ENCODE peak calls at places on chromosomes 7 and 10, in five cellular contexts. Z is PC-9; J is upper lobe of right lung; M is CD8-positive, alpha-beta memory T cell; S is body of pancreas. E is an unnamed sample.
A peak's percentile ranks its signal among the peaks of the same experiment; 100 is the strongest.

GRCh38 chr7:68980011-68980410 is 618.3 kb upstream of the AUTS2 start:
- DNase-seq in Z (peak; percentile 40), J (no peak), M (no peak), S (no peak), E (no peak)

GRCh38 chr10:23472181-23472580 is 33.3 kb downstream of the OTUD1 start:
- DNase-seq in Z (no peak), J (no peak), M (no peak), S (no peak), E (no peak)

GRCh38 chr7:28766359-28766758 is 191.8 kb downstream of the TRIL start:
- DNase-seq in Z (no peak), J (no peak), M (no peak), S (no peak), E (no peak)

GRCh38 chr10:83607959-83608745 is 531.2 kb upstream of the GHITM start:
- DNase-seq in Z (no peak), J (no peak), M (no peak), S (no peak), E (no peak)

GRCh38 chr7:919924-920341 is 34.5 kb downstream of the ADAP1 start:
- DNase-seq in Z (no peak), J (peak; percentile 39), M (peak; percentile 0), S (peak; percentile 10), E (no peak)

GRCh38 chr7:22666732-22667131 is 60.3 kb upstream of the IL6 start:
- DNase-seq in Z (peak; percentile 70), J (no peak), M (no peak), S (no peak), E (no peak)

GRCh38 chr7:21850531-21851285 is 95.0 kb downstream of the CDCA7L start:
- DNase-seq in Z (no peak), J (no peak), M (no peak), S (no peak), E (no peak)

GRCh38 chr10:66572700-66573099 is 353.1 kb upstream of the LRRTM3 start:
- DNase-seq in Z (no peak), J (no peak), M (no peak), S (no peak), E (no peak)

GRCh38 chr7:5117095-5117970 is 71.7 kb downstream of the RBAK start:
- DNase-seq in Z (no peak), J (no peak), M (no peak), S (no peak), E (no peak)

GRCh38 chr7:122727759-122728158 is 25.0 kb upstream of the RNF148 start:
- DNase-seq in Z (no peak), J (no peak), M (no peak), S (no peak), E (no peak)

GRCh38 chr10:119281581-119282071 is 74.3 kb downstream of the GRK5 start:
- DNase-seq in Z (no peak), J (peak; percentile 73), M (no peak), S (peak; percentile 55), E (no peak)

GRCh38 chr10:86707505-86707904 is 39.2 kb downstream of the LDB3 start:
- DNase-seq in Z (no peak), J (peak; percentile 50), M (no peak), S (no peak), E (no peak)

GRCh38 chr7:101754432-101755159 is 62.8 kb upstream of the CUX1 start:
- DNase-seq in Z (no peak), J (no peak), M (no peak), S (no peak), E (no peak)

GRCh38 chr7:82925331-82925730 is 237.4 kb downstream of the PCLO start:
- DNase-seq in Z (no peak), J (no peak), M (no peak), S (no peak), E (no peak)

GRCh38 chr10:14093735-14094484 is 236.8 kb downstream of the FRMD4A start:
- DNase-seq in Z (peak; percentile 35), J (no peak), M (no peak), S (no peak), E (no peak)

GRCh38 chr7:127751723-127752448 is 99.9 kb downstream of the SND1 start:
- DNase-seq in Z (no peak), J (no peak), M (no peak), S (peak; percentile 29), E (no peak)

GRCh38 chr10:78417425-78418370 is 384.0 kb downstream of the RPS24 start:
- DNase-seq in Z (no peak), J (no peak), M (no peak), S (no peak), E (no peak)

GRCh38 chr10:14736600-14737081 is 38.1 kb downstream of the FAM107B start:
- DNase-seq in Z (no peak), J (no peak), M (no peak), S (no peak), E (no peak)

DNA sequence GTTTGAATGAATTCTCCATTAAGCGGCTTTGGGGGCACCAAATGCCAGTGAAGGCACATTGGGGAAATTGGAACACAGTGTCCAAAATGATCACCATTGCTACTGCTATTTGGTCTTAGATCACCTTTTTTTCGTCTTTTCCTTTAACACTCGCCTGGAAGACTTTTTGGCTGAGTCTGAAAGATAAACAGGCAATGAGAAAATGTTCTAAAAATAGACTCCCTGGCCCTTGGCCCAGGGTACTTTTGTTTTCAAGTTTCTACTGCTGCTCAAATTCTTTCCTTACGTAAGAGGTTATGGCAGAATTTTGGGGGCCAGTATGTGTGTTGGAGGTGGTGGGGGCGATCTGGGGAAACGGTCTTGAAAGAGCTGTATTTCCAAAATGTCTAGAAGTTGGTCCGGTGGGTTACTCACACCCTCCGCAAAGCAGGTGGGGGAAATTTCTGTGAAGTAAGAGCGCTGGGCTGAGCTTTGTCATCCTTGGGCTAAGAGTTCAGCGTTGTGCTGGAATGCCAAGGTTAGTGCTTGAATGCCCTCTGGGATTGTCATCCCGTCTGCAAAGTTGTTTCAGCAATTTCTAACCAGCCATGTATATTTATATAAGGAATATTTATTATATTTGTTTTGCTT is 1.3 kb upstream of the ITPRIP start:
- DNase-seq in Z (peak; percentile 79), J (no peak), M (no peak), S (peak; percentile 75), E (no peak)
- H3K4me3 ChIP-seq in Z (peak overlapping the region; percentile 92), J (peak overlapping the region; percentile 91), M (peak overlapping the region; percentile 59), S (no peak overlapping the region), E (peak overlapping the region; percentile 99)

DNA sequence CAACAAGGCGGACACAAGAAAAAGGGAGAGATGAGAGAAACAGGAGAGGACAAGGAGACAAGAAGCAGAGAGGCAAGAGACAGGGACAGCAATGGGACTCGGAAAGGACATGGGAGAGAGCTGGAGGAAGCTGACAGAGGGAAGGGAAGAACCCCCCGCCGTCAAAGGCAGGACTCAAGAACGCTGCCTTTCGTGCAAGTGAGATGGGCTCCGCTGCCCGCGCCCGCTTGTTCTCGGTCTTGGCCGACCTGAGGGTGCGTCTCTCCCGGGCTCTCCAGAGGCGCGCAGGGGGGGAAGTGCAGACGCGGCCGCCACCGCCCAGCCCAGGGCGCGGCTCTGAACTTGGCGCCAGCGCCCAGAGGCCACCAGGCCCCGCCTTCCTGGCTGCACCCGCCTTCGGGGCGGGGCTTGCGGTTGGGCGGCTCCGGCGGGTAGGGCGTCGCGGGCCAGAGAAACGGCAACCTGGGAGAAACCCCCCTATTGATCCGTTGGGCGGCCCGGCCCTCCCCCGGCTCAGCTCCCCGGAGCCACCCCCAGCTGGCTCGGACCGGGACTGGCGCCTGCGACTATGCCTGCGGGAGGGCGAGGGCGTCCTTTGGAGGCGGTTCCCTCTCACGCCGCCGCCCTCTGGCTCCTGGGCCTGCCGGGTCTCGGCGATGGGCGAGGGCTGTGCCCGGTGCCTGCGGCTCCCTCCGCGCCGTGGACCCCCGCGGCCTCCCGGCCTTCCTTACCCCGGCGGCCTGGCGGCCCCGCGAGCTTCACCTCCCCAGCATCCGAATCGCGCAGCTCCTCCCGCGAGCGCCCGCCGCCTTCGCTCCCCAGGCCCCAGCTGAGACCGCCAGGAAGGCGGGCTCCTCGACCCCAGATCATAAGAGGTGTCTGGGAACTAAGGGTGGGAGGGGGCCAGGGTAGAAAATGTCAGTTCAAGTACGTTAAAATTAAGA is 2.2 kb upstream of the ANTXRL start:
- DNase-seq in Z (peak; percentile 77), J (peak; percentile 94), M (peak; percentile 80), S (peak; percentile 86), E (peak; percentile 70)
- H3K27ac ChIP-seq in Z (peak overlapping the region; percentile 57), J (peak overlapping the region; percentile 75), M (peak overlapping the region; percentile 47), S (peak overlapping the region; percentile 22), E (peak overlapping the region; percentile 50)

GRCh38 chr10:122163182-122164027 is 107.7 kb upstream of the BTBD16 start:
- DNase-seq in Z (no peak), J (peak; percentile 64), M (no peak), S (no peak), E (no peak)
- H3K4me3 ChIP-seq in Z (no peak overlapping the region), J (peak overlapping the region; percentile 30), M (no peak overlapping the region), S (no peak overlapping the region), E (no peak overlapping the region)

GRCh38 chr10:30188567-30189253 is 129.3 kb upstream of the JCAD start:
- DNase-seq in Z (no peak), J (no peak), M (no peak), S (no peak), E (no peak)

GRCh38 chr10:30185916-30186315 is 126.5 kb upstream of the JCAD start:
- DNase-seq in Z (peak; percentile 96), J (no peak), M (no peak), S (no peak), E (no peak)

GRCh38 chr10:30188101-30188500 is 128.7 kb upstream of the JCAD start:
- DNase-seq in Z (no peak), J (no peak), M (no peak), S (no peak), E (no peak)

GRCh38 chr10:30186371-30186875 is 127.0 kb upstream of the JCAD start:
- DNase-seq in Z (peak; percentile 35), J (no peak), M (no peak), S (no peak), E (no peak)

GRCh38 chr10:30187010-30187409 is 127.6 kb upstream of the JCAD start:
- DNase-seq in Z (no peak), J (no peak), M (no peak), S (no peak), E (no peak)
- H3K27ac ChIP-seq in Z (peak overlapping the region; percentile 49), J (peak overlapping the region; percentile 65), M (no peak overlapping the region), S (peak overlapping the region; percentile 51), E (no peak overlapping the region)

GRCh38 chr7:7699370-7699769 is 19.0 kb downstream of the RPA3 start:
- DNase-seq in Z (no peak), J (no peak), M (no peak), S (no peak), E (no peak)
- H3K4me3 ChIP-seq in Z (no peak overlapping the region), J (no peak overlapping the region), M (no peak overlapping the region), S (no peak overlapping the region), E (no peak overlapping the region)

DNA sequence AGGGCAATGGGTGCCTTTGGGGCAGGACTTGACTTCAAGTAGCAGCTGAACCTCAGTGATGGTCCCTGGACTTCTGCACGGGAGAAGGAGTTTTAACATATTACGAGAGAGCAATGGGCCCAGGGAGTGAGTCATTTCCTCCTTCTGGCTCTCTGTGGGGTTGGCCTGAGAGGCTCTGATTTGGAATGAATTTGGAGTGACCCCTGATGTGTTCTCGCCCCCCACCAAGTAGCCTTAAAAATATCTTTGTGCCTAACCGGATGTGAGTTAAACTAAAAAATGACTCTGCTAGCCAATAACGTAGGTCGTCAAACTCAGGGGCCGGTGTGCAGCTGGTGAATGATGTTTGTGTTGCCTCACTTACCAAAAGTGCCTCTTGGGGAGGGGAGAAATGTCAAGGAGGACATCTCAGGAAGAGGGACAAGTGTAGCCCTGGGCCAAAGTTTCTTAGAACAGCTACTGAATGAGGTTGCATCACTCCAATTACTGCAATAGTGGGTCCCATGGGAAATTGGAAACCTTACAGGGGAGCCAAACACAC is 656.6 kb downstream of the INHBA start:
- DNase-seq in Z (no peak), J (no peak), M (no peak), S (no peak), E (no peak)
- H3K27ac ChIP-seq in Z (no peak overlapping the region), J (no peak overlapping the region), M (no peak overlapping the region), S (no peak overlapping the region), E (no peak overlapping the region)

GRCh38 chr7:87204933-87205332 is 14.6 kb downstream of the TMEM243 start:
- DNase-seq in Z (no peak), J (no peak), M (no peak), S (no peak), E (no peak)
- H3K4me3 ChIP-seq in Z (no peak overlapping the region), J (no peak overlapping the region), M (no peak overlapping the region), S (no peak overlapping the region), E (no peak overlapping the region)